ENCODE peak calls at places on chromosomes 13 and 19, in seven cellular contexts. G is spleen, A is upper lobe of left lung, P is gastrocnemius medialis, Z is tibial nerve, S is uterus, Y is heart left ventricle. N is an unnamed sample. For H3K4me1 and H3K27me3, the result is how much of the 10 kb centered on the place peaks cover.

GRCh38 chr19:5893907-5894703 is 9.5 kb downstream of the NDUFA11 start:
- DNase-seq in Z (no peak), G (peak), S (no peak), P (no peak), Y (peak), A (no peak), N (no peak)

GRCh38 chr13:100627142-100627541 is 38.6 kb upstream of the GGACT start:
- DNase-seq in P (no peak), A (no peak), G (no peak), S (no peak), Z (no peak), Y (no peak), N (no peak)

GRCh38 chr19:43207991-43208390 is 2.6 kb upstream of the PSG4 start:
- DNase-seq in A (no peak), Y (no peak), Z (no peak), S (no peak), P (no peak), G (no peak), N (no peak)

GRCh38 chr19:38395381-38396127 is 7.1 kb downstream of the SPRED3 start:
- DNase-seq in Y (no peak), Z (no peak), S (no peak), G (no peak), A (no peak), P (no peak), N (no peak)

GRCh38 chr13:112210401-112210800 is 143.5 kb downstream of the SOX1 start:
- DNase-seq in Z (no peak), Y (no peak), G (no peak), S (no peak), P (no peak), A (no peak), N (no peak)

GRCh38 chr13:46682015-46682414 is 114.9 kb downstream of the ESD start:
- DNase-seq in G (no peak), Y (no peak), Z (no peak), A (no peak), S (no peak), P (no peak), N (no peak)

GRCh38 chr19:49767380-49767779 is 579 bp downstream of the AP2A1 start:
- DNase-seq in Y (no peak), Z (no peak), S (no peak), A (no peak), P (no peak), G (no peak), N (no peak)

GRCh38 chr13:104773775-104774174 is 1707.6 kb upstream of the SLC10A2 start:
- DNase-seq in Y (no peak), G (no peak), S (no peak), Z (no peak), A (no peak), P (no peak), N (no peak)

GRCh38 chr13:35514166-35514565 is 37.7 kb upstream of the MAB21L1 start:
- DNase-seq in Y (no peak), A (no peak), Z (no peak), G (no peak), S (no peak), P (no peak), N (no peak)

GRCh38 chr13:105139048-105139379 is 1396.4 kb downstream of the EFNB2 start:
- DNase-seq in S (no peak), G (no peak), P (no peak), Y (no peak), A (no peak), Z (no peak), N (no peak)

GRCh38 chr19:632228-633067 is 889 bp downstream of the POLRMT start:
- DNase-seq in P (no peak), G (no peak), Y (no peak), A (peak), Z (no peak), S (no peak), N (peak)

GRCh38 chr19:7658219-7658686 is 10.6 kb upstream of the RETN start:
- DNase-seq in Z (no peak), P (no peak), G (no peak), A (peak), S (no peak), Y (no peak), N (no peak)

GRCh38 chr19:8678244-8678807 is 20.3 kb downstream of the ACTL9 start:
- DNase-seq in G (no peak), Y (no peak), Z (no peak), S (no peak), A (no peak), P (no peak), N (no peak)

GRCh38 chr13:33244907-33245287 is 40.7 kb downstream of the STARD13 start:
- DNase-seq in A (no peak), Z (no peak), S (no peak), Y (no peak), P (no peak), G (no peak), N (no peak)

GRCh38 chr19:12806242-12807131 is at the start of gene RNASEH2A:
- DNase-seq in S (peak), Z (peak), P (peak), A (peak), Y (peak), G (peak), N (peak)

GRCh38 chr13:23656637-23657036 is 86.4 kb downstream of the TNFRSF19 start:
- DNase-seq in Z (no peak), S (no peak), A (no peak), P (no peak), Y (peak), G (no peak), N (no peak)

GRCh38 chr19:3123956-3124355 is 11.9 kb upstream of the GNA15 start:
- DNase-seq in Y (no peak), P (no peak), G (no peak), Z (no peak), S (no peak), A (no peak), N (peak)

GRCh38 chr13:28532226-28533048 is 37.5 kb upstream of the FLT1 start:
- DNase-seq in Z (no peak), Y (peak), S (no peak), A (peak), G (peak), P (no peak), N (no peak)

GRCh38 chr13:26563713-26564112 is 6.2 kb downstream of the WASF3 start:
- DNase-seq in S (no peak), Z (no peak), A (no peak), Y (no peak), G (no peak), P (no peak), N (no peak)

GRCh38 chr19:15475611-15476010 is 3.7 kb downstream of the PGLYRP2 start:
- DNase-seq in A (no peak), G (no peak), S (no peak), Z (no peak), P (no peak), Y (no peak), N (no peak)

GRCh38 chr13:98445340-98446233 is 131.3 kb downstream of the STK24 start:
- DNase-seq in P (peak), G (peak), Z (peak), A (peak), S (peak), Y (peak), N (peak)

GRCh38 chr19:16180611-16181010 is 4.6 kb upstream of the FAM32A start:
- DNase-seq in S (no peak), A (no peak), Y (no peak), Z (no peak), P (no peak), G (no peak), N (no peak)

GRCh38 chr13:95641961-95642621 is 2.4 kb downstream of the DZIP1 start:
- DNase-seq in S (peak), P (no peak), G (peak), A (peak), Z (no peak), Y (peak), N (peak)

GRCh38 chr13:89066868-89067466 is 1395.8 kb downstream of the SLITRK5 start:
- DNase-seq in Z (no peak), Y (no peak), P (no peak), G (no peak), A (no peak), S (no peak), N (no peak)

GRCh38 chr19:41991025-41991424 is 3.0 kb downstream of the ATP1A3 start:
- DNase-seq in G (no peak), A (no peak), Z (no peak), Y (peak), S (no peak), P (no peak), N (no peak)

GRCh38 chr13:36778083-36778671 is 40.8 kb upstream of the RFXAP start:
- DNase-seq in G (no peak), Z (no peak), Y (no peak), A (no peak), P (no peak), S (no peak), N (no peak)

GRCh38 chr13:27151798-27152599 is 19.6 kb downstream of the USP12 start:
- DNase-seq in S (no peak), Z (no peak), A (no peak), Y (no peak), G (no peak), P (no peak), N (no peak)

GRCh38 chr13:48398450-48399095 is 14.3 kb downstream of the LPAR6 start:
- DNase-seq in Z (no peak), P (no peak), G (no peak), S (no peak), A (no peak), Y (no peak), N (no peak)

GRCh38 chr13:48400090-48400694 is 12.7 kb downstream of the LPAR6 start:
- DNase-seq in A (no peak), G (no peak), P (no peak), Z (no peak), Y (no peak), S (no peak), N (no peak)

GRCh38 chr13:48402325-48402962 is 10.5 kb downstream of the LPAR6 start:
- DNase-seq in G (no peak), Y (no peak), S (no peak), A (no peak), P (no peak), Z (no peak), N (no peak)

GRCh38 chr13:48401480-48401879 is 11.4 kb downstream of the LPAR6 start:
- DNase-seq in A (no peak), Y (no peak), S (no peak), G (no peak), Z (no peak), P (no peak), N (no peak)

GRCh38 chr13:48400820-48401219 is 12.1 kb downstream of the LPAR6 start:
- DNase-seq in G (no peak), A (no peak), Y (no peak), Z (no peak), S (no peak), P (no peak), N (no peak)
- H3K4me1 ChIP-seq in G (under half), A (under half), Y (half or more), Z (under half), S (under half), P (under half), N (under half)

DNA sequence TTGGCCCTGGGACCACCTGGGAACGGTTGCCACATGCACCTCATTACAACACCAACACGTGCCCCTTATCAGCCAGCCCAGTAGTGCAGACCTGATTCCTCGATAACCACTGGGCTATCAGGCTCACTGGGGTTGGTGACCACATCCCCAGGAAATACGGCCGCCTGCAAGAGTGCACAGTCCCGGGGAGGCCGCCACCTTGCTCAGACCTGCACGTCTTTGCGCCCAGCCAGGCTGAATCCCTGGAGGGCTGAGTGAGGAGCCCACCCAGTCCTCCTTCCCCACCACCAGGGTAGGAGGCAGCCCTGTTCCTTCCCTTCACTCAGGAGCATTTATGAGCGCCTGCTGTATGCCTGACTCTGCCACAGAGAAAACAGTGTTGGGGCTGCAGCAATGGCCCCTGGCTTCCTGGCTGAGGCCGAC is 67.8 kb downstream of the CEBPG start:
- DNase-seq in A (no peak), S (no peak), Y (no peak), P (no peak), Z (no peak), G (peak), N (no peak)
- H3K27me3 ChIP-seq in A (under half), S (under half), Y (under half), P (under half), Z (under half), G (under half), N (under half)

GRCh38 chr13:31198524-31198923 is 1.3 kb upstream of the B3GLCT start:
- DNase-seq in Y (no peak), Z (no peak), A (no peak), S (no peak), G (no peak), P (no peak), N (no peak)

GRCh38 chr13:31201341-31202024 is 1.7 kb downstream of the B3GLCT start:
- DNase-seq in S (peak), P (peak), Y (peak), Z (no peak), A (no peak), G (no peak), N (no peak)

GRCh38 chr13:31200636-31200970 is 828 bp downstream of the B3GLCT start:
- DNase-seq in S (peak), Z (no peak), A (peak), Y (peak), P (peak), G (peak), N (peak)

GRCh38 chr13:31199527-31199848 is 287 bp upstream of the B3GLCT start:
- DNase-seq in A (no peak), Z (no peak), P (no peak), S (no peak), G (no peak), Y (no peak), N (no peak)

DNA sequence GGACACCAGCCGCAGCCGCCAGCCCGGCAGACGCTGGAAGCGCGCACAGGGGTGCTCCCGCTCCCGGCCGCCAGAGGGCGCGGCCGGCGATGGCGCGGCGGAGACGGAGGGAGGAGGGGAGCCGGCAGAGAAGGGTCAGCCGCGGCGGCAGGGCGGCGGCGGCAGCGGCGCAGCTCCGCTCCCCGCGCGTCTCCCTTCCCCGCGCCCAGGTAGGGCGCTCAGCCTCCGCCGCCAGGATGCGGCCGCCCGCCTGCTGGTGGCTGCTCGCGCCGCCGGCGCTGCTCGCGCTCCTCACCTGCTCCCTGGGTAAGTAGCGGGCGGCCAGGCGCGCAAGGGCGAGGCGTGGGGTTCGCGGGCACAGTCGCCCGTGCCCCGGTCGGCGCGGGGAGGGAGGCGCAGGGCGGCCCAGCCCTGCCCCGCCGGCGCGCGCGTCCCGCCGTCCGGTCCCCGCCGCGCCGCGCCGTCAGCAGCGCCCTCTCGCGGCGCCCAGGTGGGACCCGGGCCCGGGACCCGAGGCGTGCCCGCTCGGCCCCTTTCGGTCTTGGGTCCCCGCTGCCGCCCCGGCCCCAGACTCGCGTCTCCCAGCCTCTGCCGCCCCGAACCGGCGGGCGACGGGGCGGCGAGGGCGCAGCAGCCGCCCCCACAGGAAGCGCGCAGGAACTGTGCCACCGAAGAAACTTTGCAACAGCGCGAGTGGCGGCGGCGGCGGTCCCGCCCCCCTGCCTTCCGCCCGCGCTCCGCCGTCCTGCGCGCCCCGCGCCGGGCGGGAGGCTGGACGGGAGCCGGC is at the start of gene B3GLCT:
- DNase-seq in A (peak), Y (peak), S (peak), P (peak), G (peak), Z (peak), N (peak)
- TF ChIP-seq POLR2A in A (no peak), Y (no peak), S (peak), P (peak), G (no peak), Z (peak), N (no peak)

DNA sequence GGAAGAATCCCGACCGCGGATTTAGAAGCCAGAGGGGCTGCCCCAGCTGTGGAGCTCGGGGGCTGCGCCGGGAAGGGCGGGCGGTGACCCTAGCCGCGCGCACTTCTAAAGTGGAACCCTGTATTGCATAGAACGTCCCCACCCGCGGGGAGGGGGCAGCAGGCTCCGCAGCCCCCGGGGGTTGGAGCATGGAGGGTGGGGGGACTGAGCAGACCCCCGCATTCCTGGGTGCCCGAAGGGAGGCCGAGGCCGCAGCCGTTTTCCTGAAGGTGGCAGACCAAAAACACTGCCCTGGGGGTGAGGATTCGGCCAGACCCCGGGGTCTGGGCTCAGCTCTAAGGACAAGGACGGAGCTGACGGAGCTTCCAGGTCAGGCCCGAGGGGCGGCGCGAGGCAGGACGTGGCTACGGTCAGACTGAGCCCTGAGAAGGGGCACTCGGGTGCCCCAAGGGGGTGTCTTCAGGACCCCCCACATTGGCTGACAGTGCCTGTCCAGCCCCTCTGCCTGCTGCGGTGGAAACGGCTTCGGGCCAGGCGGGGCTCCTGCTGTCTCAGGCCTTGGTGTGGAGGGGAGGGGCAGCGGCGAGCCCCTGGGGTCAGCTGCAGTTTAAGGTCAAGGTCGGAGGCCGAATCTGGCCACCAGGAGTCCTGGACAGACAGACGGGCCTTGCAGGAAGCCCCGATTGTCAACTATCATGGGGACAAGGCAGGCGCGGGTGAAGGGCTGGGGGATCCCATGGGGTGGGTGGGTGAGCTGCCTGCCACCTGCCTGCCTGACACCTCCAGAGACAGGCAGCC is 12.6 kb downstream of the MKNK2 start:
- DNase-seq in Z (no peak), G (peak), A (peak), P (peak), S (no peak), Y (no peak), N (no peak)
- H3K4me1 ChIP-seq in Z (under half), G (half or more), A (under half), P (under half), S (under half), Y (under half), N (under half)

GRCh38 chr13:38862443-38862842 is 128.2 kb downstream of the STOML3 start:
- DNase-seq in Z (no peak), G (no peak), S (no peak), Y (no peak), P (no peak), A (no peak), N (no peak)

GRCh38 chr13:38868399-38868798 is 122.2 kb downstream of the STOML3 start:
- DNase-seq in Z (no peak), G (no peak), Y (no peak), A (no peak), S (no peak), P (no peak), N (no peak)

GRCh38 chr13:38868870-38869269 is 121.8 kb downstream of the STOML3 start:
- DNase-seq in S (no peak), Z (no peak), G (no peak), A (no peak), Y (no peak), P (no peak), N (no peak)

GRCh38 chr13:38866649-38867048 is 124.0 kb downstream of the STOML3 start:
- DNase-seq in Y (no peak), A (no peak), P (no peak), S (no peak), Z (no peak), G (no peak), N (no peak)

GRCh38 chr13:38863536-38863935 is 127.1 kb downstream of the STOML3 start:
- DNase-seq in P (no peak), G (no peak), S (no peak), Y (no peak), Z (no peak), A (no peak), N (no peak)
- H3K27me3 ChIP-seq in P (under half), G (under half), S (under half), Y (under half), Z (under half), A (under half), N (under half)